ENCODE peak calls at places on chromosomes 1 and 21, in eight cellular contexts. F is fibroblast of lung, T is neural progenitor cell, A is neuronal stem cell, Y is MM.1S, I is PC-9, V is PC-3, N is GM23248. R is an unnamed sample.
A peak's percentile ranks its signal among the peaks of the same experiment; 100 is the strongest.

GRCh38 chr1:234975122-234975940 is 153.3 kb downstream of the TOMM20 start:
- DNase-seq in F (peak; percentile 99), T (no peak), A (no peak), Y (no peak), I (peak; percentile 100), V (peak; percentile 97), N (peak; percentile 91), R (no peak)

GRCh38 chr1:203795382-203796222 is at the start of the genes ZBED6 and ZC3H11A:
- DNase-seq in F (peak; percentile 97), T (peak; percentile 99), A (peak; percentile 94), Y (peak; percentile 100), I (peak; percentile 98), V (peak; percentile 99), N (peak; percentile 99), R (peak; percentile 99)

GRCh38 chr21:37219766-37220432 is 47.2 kb downstream of the VPS26C start:
- DNase-seq in F (peak; percentile 31), T (no peak), A (no peak), Y (no peak), I (no peak), V (no peak), N (no peak), R (peak; percentile 10)

GRCh38 chr1:153723687-153724086 is 4.2 kb upstream of the INTS3 start:
- DNase-seq in F (no peak), T (no peak), A (no peak), Y (no peak), I (no peak), V (no peak), N (no peak), R (no peak)

GRCh38 chr1:224183591-224184312 is 712 bp downstream of the DEGS1 start:
- DNase-seq in F (peak; percentile 66), T (peak; percentile 76), A (peak; percentile 51), Y (peak; percentile 84), I (peak; percentile 35), V (peak; percentile 63), N (peak; percentile 82), R (peak; percentile 58)

GRCh38 chr1:203448521-203449061 is 27.0 kb upstream of the PRELP start:
- DNase-seq in F (no peak), T (no peak), A (no peak), Y (no peak), I (no peak), V (no peak), N (peak; percentile 79), R (no peak)

GRCh38 chr1:8439015-8439702 is 121.2 kb downstream of the SLC45A1 start:
- DNase-seq in F (peak; percentile 87), T (peak; percentile 80), A (no peak), Y (no peak), I (no peak), V (no peak), N (peak; percentile 94), R (no peak)

GRCh38 chr1:116515702-116516101 is 55.1 kb downstream of the CD58 start:
- DNase-seq in F (no peak), T (no peak), A (no peak), Y (no peak), I (no peak), V (no peak), N (no peak), R (peak; percentile 74)

GRCh38 chr1:211788626-211789025 is 41.9 kb downstream of the LPGAT1 start:
- DNase-seq in F (no peak), T (no peak), A (no peak), Y (no peak), I (no peak), V (no peak), N (no peak), R (no peak)

GRCh38 chr1:77639056-77639455 is 43.4 kb downstream of the ZZZ3 start:
- DNase-seq in F (peak; percentile 39), T (no peak), A (no peak), Y (no peak), I (peak; percentile 47), V (peak; percentile 62), N (peak; percentile 67), R (no peak)

GRCh38 chr1:7022058-7022457 is 236.8 kb downstream of the CAMTA1 start:
- DNase-seq in F (no peak), T (no peak), A (no peak), Y (no peak), I (no peak), V (no peak), N (no peak), R (no peak)

GRCh38 chr1:7026188-7026587 is 240.9 kb downstream of the CAMTA1 start:
- DNase-seq in F (peak; percentile 11), T (no peak), A (no peak), Y (no peak), I (no peak), V (peak; percentile 81), N (no peak), R (no peak)
- H2AFZ ChIP-seq in F (no peak overlapping the region), T (no peak overlapping the region), A (no peak overlapping the region), Y (no peak overlapping the region), I (no peak overlapping the region), V (peak overlapping the region; percentile 33), N (no peak overlapping the region), R (no peak overlapping the region)

GRCh38 chr1:39631361-39632331 is 7.8 kb downstream of the HEYL start:
- DNase-seq in F (no peak), T (no peak), A (no peak), Y (no peak), I (no peak), V (peak; percentile 17), N (peak; percentile 16), R (peak; percentile 8)

GRCh38 chr1:39635871-39636210 is 3.6 kb downstream of the HEYL start:
- DNase-seq in F (no peak), T (no peak), A (no peak), Y (no peak), I (no peak), V (no peak), N (no peak), R (no peak)

GRCh38 chr1:39632491-39633417 is 6.7 kb downstream of the HEYL start:
- DNase-seq in F (peak; percentile 57), T (peak; percentile 90), A (peak; percentile 66), Y (no peak), I (no peak), V (peak; percentile 39), N (peak; percentile 83), R (no peak)

GRCh38 chr1:39635205-39635870 is 4.1 kb downstream of the HEYL start:
- DNase-seq in F (no peak), T (no peak), A (no peak), Y (no peak), I (no peak), V (no peak), N (no peak), R (no peak)

DNA sequence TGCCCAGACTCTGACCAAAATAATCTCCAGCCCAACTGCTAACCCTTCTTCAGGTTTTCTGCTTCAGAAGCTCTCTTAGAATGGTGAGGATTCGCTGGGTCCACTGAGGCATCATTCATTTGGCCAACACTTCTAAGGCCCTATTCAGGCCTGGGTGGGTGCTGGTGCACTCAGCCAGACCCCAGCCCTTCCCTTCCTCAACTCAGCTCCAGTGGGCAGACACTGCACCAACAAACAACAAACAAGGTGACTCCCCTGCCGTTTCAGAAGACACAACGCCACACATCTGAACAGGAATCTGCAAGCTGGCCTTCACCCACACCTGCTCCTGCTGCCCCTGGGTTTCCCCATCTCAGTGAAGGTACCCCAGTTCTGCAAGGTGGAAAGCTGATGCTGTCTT is 6.0 kb downstream of the HEYL start:
- DNase-seq in F (no peak), T (no peak), A (no peak), Y (no peak), I (no peak), V (no peak), N (no peak), R (no peak)
- H2AFZ ChIP-seq in F (no peak overlapping the region), T (no peak overlapping the region), A (peak overlapping the region; percentile 85), Y (no peak overlapping the region), I (no peak overlapping the region), V (peak overlapping the region; percentile 68), N (peak overlapping the region; percentile 53), R (no peak overlapping the region)

GRCh38 chr1:199590708-199591107 is 436.8 kb upstream of the NR5A2 start:
- DNase-seq in F (peak; percentile 10), T (no peak), A (no peak), Y (no peak), I (no peak), V (no peak), N (no peak), R (no peak)
- H2AFZ ChIP-seq in F (no peak overlapping the region), T (no peak overlapping the region), A (no peak overlapping the region), Y (no peak overlapping the region), I (no peak overlapping the region), V (no peak overlapping the region), N (no peak overlapping the region), R (no peak overlapping the region)

GRCh38 chr1:220497220-220497756 is 30.6 kb upstream of the MARK1 start:
- DNase-seq in F (no peak), T (no peak), A (no peak), Y (no peak), I (no peak), V (no peak), N (no peak), R (no peak)
- H2AFZ ChIP-seq in F (no peak overlapping the region), T (peak overlapping the region; percentile 82), A (no peak overlapping the region), Y (no peak overlapping the region), I (no peak overlapping the region), V (no peak overlapping the region), N (no peak overlapping the region), R (no peak overlapping the region)

GRCh38 chr1:172837816-172838680 is 179.1 kb downstream of the FASLG start:
- DNase-seq in F (peak; percentile 44), T (no peak), A (no peak), Y (no peak), I (peak; percentile 67), V (peak; percentile 100), N (peak; percentile 65), R (no peak)

GRCh38 chr1:172835834-172836233 is 176.9 kb downstream of the FASLG start:
- DNase-seq in F (no peak), T (no peak), A (no peak), Y (no peak), I (no peak), V (no peak), N (no peak), R (no peak)

GRCh38 chr1:172833956-172834355 is 175.1 kb downstream of the FASLG start:
- DNase-seq in F (no peak), T (no peak), A (no peak), Y (no peak), I (no peak), V (no peak), N (peak; percentile 53), R (no peak)

GRCh38 chr1:172832332-172832731 is 173.4 kb downstream of the FASLG start:
- DNase-seq in F (no peak), T (no peak), A (no peak), Y (no peak), I (no peak), V (no peak), N (no peak), R (peak; percentile 81)

DNA sequence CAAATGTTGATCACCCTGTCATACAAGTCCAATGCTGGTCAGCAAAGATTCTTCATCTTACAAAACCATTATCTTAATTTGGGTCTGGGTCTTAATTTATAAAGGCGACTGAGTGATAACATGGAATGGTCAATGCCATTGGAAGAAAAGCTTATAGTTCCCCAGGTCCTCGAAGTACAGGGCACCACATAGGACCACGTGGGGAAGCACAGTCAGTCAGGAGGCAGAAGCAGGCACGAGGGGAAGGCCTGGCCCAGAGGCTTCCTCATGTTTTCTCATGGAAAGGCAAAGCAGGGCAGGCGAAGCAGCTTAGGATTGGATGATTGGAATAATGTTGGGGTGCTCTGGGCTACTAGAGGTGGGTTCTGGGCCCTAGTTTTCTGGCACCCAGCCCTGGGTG is 175.7 kb downstream of the FASLG start:
- DNase-seq in F (no peak), T (no peak), A (no peak), Y (no peak), I (no peak), V (no peak), N (no peak), R (no peak)
- H2AFZ ChIP-seq in F (no peak overlapping the region), T (no peak overlapping the region), A (no peak overlapping the region), Y (no peak overlapping the region), I (no peak overlapping the region), V (no peak overlapping the region), N (no peak overlapping the region), R (no peak overlapping the region)